ENCODE peak calls at places on chromosomes 2 and 18, in ten cellular contexts. O is WERI-Rb-1, B is sigmoid colon, G is body of pancreas, H is OCI-LY7, P is psoas muscle, Z is Peyer's patch, S is BJ, K is left ventricle myocardium inferior, U is GM23338. I is an unnamed sample. For H3K36me3, the result is how much of the 10 kb centered on the place peaks cover.

GRCh38 chr2:46913471-46914381 is 1.9 kb downstream of the MCFD2 start:
- DNase-seq in O (peak), B (peak), G (peak), H (no peak), P (peak), Z (no peak), S (no peak), K (no peak), U (peak), I (peak)

GRCh38 chr2:11814979-11815510 is 68.6 kb downstream of the LPIN1 start:
- DNase-seq in O (no peak), B (no peak), G (no peak), H (no peak), P (no peak), Z (no peak), S (no peak), K (no peak), U (no peak), I (no peak)

GRCh38 chr2:222671259-222672067 is at the start of gene MOGAT1:
- DNase-seq in O (no peak), B (no peak), G (peak), H (no peak), P (peak), Z (no peak), S (no peak), K (peak), U (peak), I (no peak)

GRCh38 chr2:168097431-168097830 is 150.0 kb downstream of the STK39 start:
- DNase-seq in O (no peak), B (no peak), G (no peak), H (no peak), P (no peak), Z (no peak), S (no peak), K (no peak), U (no peak), I (peak)

GRCh38 chr2:73020657-73021370 is 50.7 kb downstream of the SFXN5 start:
- DNase-seq in O (no peak), B (no peak), G (no peak), H (no peak), P (no peak), Z (no peak), S (peak), K (no peak), U (no peak), I (peak)

GRCh38 chr2:130831356-130831755 is 5.4 kb upstream of the ARHGEF4 start:
- DNase-seq in O (no peak), B (no peak), G (no peak), H (no peak), P (peak), Z (no peak), S (no peak), K (no peak), U (no peak), I (no peak)

GRCh38 chr18:43596106-43596712 is 318.9 kb upstream of the SYT4 start:
- DNase-seq in O (no peak), B (no peak), G (no peak), H (peak), P (no peak), Z (no peak), S (no peak), K (no peak), U (no peak), I (peak)

GRCh38 chr18:45110577-45111506 is 430.2 kb downstream of the SETBP1 start:
- DNase-seq in O (no peak), B (peak), G (peak), H (no peak), P (peak), Z (no peak), S (no peak), K (peak), U (no peak), I (peak)

GRCh38 chr2:160227252-160227651 is 27.2 kb upstream of the ITGB6 start:
- DNase-seq in O (no peak), B (no peak), G (no peak), H (no peak), P (peak), Z (no peak), S (no peak), K (no peak), U (no peak), I (peak)

GRCh38 chr2:22843919-22844537 is 541.0 kb upstream of the KLHL29 start:
- DNase-seq in O (no peak), B (no peak), G (no peak), H (no peak), P (no peak), Z (no peak), S (no peak), K (no peak), U (no peak), I (no peak)

GRCh38 chr2:42722328-42723190 is 41.4 kb downstream of the OXER1 start:
- DNase-seq in O (no peak), B (peak), G (peak), H (no peak), P (no peak), Z (peak), S (peak), K (peak), U (peak), I (peak)

GRCh38 chr2:10977003-10977402 is 65.3 kb downstream of the KCNF1 start:
- DNase-seq in O (no peak), B (no peak), G (no peak), H (no peak), P (no peak), Z (no peak), S (no peak), K (no peak), U (peak), I (no peak)

GRCh38 chr2:219459460-219460311 is 25.0 kb downstream of the SPEG start:
- DNase-seq in O (peak), B (peak), G (peak), H (peak), P (peak), Z (peak), S (no peak), K (peak), U (peak), I (peak)

GRCh38 chr18:50428531-50429206 is 53.8 kb downstream of the SKA1 start:
- DNase-seq in O (no peak), B (no peak), G (no peak), H (no peak), P (no peak), Z (no peak), S (no peak), K (no peak), U (no peak), I (no peak)

GRCh38 chr2:20728114-20728758 is 61.3 kb downstream of the GDF7 start:
- DNase-seq in O (peak), B (no peak), G (no peak), H (no peak), P (no peak), Z (no peak), S (no peak), K (no peak), U (no peak), I (peak)

GRCh38 chr2:106085441-106085911 is 108.6 kb downstream of the UXS1 start:
- DNase-seq in O (no peak), B (no peak), G (peak), H (peak), P (no peak), Z (peak), S (peak), K (no peak), U (peak), I (peak)

GRCh38 chr2:43233218-43234212 is 7.1 kb upstream of the ZFP36L2 start:
- DNase-seq in O (peak), B (no peak), G (peak), H (peak), P (no peak), Z (no peak), S (no peak), K (no peak), U (no peak), I (no peak)

GRCh38 chr2:230158468-230158867 is 61.3 kb downstream of the SP110 start:
- DNase-seq in O (no peak), B (no peak), G (no peak), H (no peak), P (no peak), Z (no peak), S (no peak), K (no peak), U (no peak), I (peak)

GRCh38 chr2:49360051-49360767 is 205.9 kb upstream of the FSHR start:
- DNase-seq in O (no peak), B (no peak), G (no peak), H (no peak), P (no peak), Z (no peak), S (no peak), K (no peak), U (peak), I (no peak)

GRCh38 chr2:234178309-234179030 is 128.0 kb downstream of the SPP2 start:
- DNase-seq in O (no peak), B (no peak), G (no peak), H (no peak), P (no peak), Z (no peak), S (no peak), K (no peak), U (no peak), I (peak)

GRCh38 chr2:53512071-53512841 is 255.3 kb upstream of the CHAC2 start:
- DNase-seq in O (no peak), B (no peak), G (no peak), H (no peak), P (no peak), Z (no peak), S (no peak), K (no peak), U (no peak), I (peak)

GRCh38 chr2:208373460-208374089 is 33.0 kb upstream of the PTH2R start:
- DNase-seq in O (peak), B (no peak), G (peak), H (peak), P (no peak), Z (no peak), S (no peak), K (no peak), U (peak), I (peak)

GRCh38 chr2:214810670-214811069 is 1.2 kb upstream of the BARD1 start:
- DNase-seq in O (no peak), B (no peak), G (no peak), H (no peak), P (no peak), Z (no peak), S (no peak), K (peak), U (peak), I (peak)

GRCh38 chr2:188410504-188411235 is 119.0 kb downstream of the GULP1 start:
- DNase-seq in O (no peak), B (no peak), G (no peak), H (no peak), P (no peak), Z (no peak), S (no peak), K (no peak), U (peak), I (peak)

GRCh38 chr18:65592419-65592818 is 158.4 kb upstream of the CDH7 start:
- DNase-seq in O (no peak), B (no peak), G (no peak), H (no peak), P (no peak), Z (no peak), S (no peak), K (no peak), U (peak), I (peak)

GRCh38 chr18:48854780-48855179 is 96.0 kb downstream of the SMAD7 start:
- DNase-seq in O (no peak), B (no peak), G (no peak), H (no peak), P (no peak), Z (no peak), S (no peak), K (no peak), U (no peak), I (no peak)
- H3K36me3 ChIP-seq in O (under half), B (under half), G (under half), H (under half), P (under half), Z (under half), S (under half), K (under half), U (under half), I (under half)

DNA sequence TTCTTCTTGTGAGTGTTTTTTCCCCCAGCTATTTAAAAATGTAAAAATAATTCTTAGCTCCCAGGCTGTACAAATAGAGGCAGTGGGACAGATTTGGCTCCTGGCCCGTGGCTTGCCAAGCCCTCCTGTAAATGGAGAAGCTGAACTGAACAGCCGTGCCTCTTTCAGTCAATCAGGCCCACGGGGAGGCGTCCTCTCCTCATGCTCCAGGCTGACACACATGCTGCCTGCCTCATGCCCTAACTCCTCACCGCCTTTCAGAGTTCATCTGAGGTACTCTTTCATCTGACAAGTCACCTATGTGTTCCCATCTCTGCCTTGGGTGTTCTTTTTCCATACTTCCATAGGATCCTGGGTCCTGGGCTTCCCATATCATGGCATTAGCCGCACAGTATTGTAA is 58.9 kb downstream of the BMP10 start:
- DNase-seq in O (no peak), B (no peak), G (no peak), H (no peak), P (no peak), Z (no peak), S (no peak), K (no peak), U (no peak), I (no peak)
- TF ChIP-seq CTCF in O (no peak), B (no peak), G (no peak), H (no peak), P (no peak), Z (no peak), S (no peak), K (no peak), U (no peak), I (no peak)

GRCh38 chr2:231188506-231189170 is 9.8 kb upstream of the ARMC9 start:
- DNase-seq in O (no peak), B (peak), G (no peak), H (no peak), P (no peak), Z (no peak), S (no peak), K (no peak), U (no peak), I (no peak)

GRCh38 chr2:231190531-231191197 is 7.8 kb upstream of the ARMC9 start:
- DNase-seq in O (no peak), B (peak), G (peak), H (no peak), P (peak), Z (peak), S (no peak), K (peak), U (peak), I (peak)

GRCh38 chr2:231187736-231188505 is 10.5 kb upstream of the ARMC9 start:
- DNase-seq in O (no peak), B (peak), G (peak), H (no peak), P (no peak), Z (peak), S (no peak), K (peak), U (no peak), I (no peak)

GRCh38 chr2:231189171-231189530 is 9.3 kb upstream of the ARMC9 start:
- DNase-seq in O (no peak), B (peak), G (no peak), H (no peak), P (no peak), Z (peak), S (no peak), K (no peak), U (no peak), I (no peak)

GRCh38 chr2:231189571-231190495 is 8.6 kb upstream of the ARMC9 start:
- DNase-seq in O (no peak), B (peak), G (peak), H (no peak), P (peak), Z (peak), S (no peak), K (peak), U (peak), I (no peak)
- H3K4me3 ChIP-seq in O (no peak), B (peak), G (no peak), H (no peak), P (peak), Z (no peak), S (no peak), K (peak), U (peak), I (no peak)

GRCh38 chr2:27233341-27233740 is 16.2 kb downstream of the CAD start:
- DNase-seq in O (no peak), B (peak), G (no peak), H (no peak), P (no peak), Z (no peak), S (no peak), K (no peak), U (no peak), I (no peak)

GRCh38 chr2:27237341-27237945 is 20.3 kb downstream of the CAD start:
- DNase-seq in O (no peak), B (peak), G (no peak), H (no peak), P (peak), Z (no peak), S (no peak), K (no peak), U (no peak), I (no peak)

GRCh38 chr2:27236136-27236535 is 19.0 kb downstream of the CAD start:
- DNase-seq in O (no peak), B (peak), G (no peak), H (no peak), P (peak), Z (no peak), S (no peak), K (no peak), U (no peak), I (no peak)

GRCh38 chr2:27238976-27239375 is 21.8 kb downstream of the CAD start:
- DNase-seq in O (no peak), B (no peak), G (no peak), H (no peak), P (peak), Z (no peak), S (no peak), K (peak), U (no peak), I (no peak)

GRCh38 chr2:27236626-27237025 is 19.5 kb downstream of the CAD start:
- DNase-seq in O (no peak), B (peak), G (no peak), H (no peak), P (peak), Z (no peak), S (no peak), K (no peak), U (no peak), I (no peak)
- H3K36me3 ChIP-seq in O (half or more), B (half or more), G (half or more), H (half or more), P (under half), Z (under half), S (half or more), K (half or more), U (half or more), I (half or more)

DNA sequence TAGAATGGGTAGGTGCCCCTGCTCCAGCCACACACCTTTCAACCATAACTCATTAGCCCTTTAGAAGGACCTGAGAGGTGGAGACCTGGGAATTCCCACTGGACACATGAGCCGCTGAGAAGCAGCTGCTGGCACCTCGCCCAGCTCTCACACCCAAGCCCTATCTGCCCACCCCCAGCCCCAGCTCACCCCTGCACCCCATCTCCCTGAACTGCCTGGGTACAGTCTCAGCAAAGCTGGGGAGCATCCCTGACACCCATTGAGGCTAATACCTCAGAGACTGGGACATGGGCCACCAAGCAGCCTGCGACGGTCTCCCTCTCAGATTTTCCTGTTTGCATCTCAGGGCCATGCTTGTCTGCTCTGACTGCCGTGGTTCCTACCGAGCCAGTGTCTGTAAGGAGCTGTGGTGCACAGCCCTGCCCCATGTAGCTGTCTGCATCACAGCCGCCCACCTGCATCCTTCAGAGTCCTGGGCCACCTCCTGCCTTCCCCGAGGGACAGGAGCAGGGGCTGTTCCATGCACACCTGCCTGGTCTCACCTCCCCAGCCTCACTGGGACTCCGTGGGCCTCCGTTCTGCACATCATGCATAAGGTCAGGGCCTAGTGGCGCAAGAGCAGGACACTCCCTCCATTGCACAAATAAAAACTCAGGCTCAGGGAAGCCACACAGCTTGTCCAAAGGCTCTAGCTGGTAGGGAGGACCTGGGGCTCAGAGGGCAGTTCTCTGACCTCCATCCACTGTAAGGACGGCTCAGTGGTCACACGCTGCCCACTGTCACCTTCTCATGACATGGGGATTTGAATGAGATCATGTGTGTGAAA is 90.0 kb downstream of the SEPTIN10 start:
- DNase-seq in O (no peak), B (peak), G (no peak), H (no peak), P (no peak), Z (no peak), S (no peak), K (no peak), U (no peak), I (no peak)
- TF ChIP-seq CTCF in O (no peak), B (no peak), G (no peak), H (no peak), P (no peak), Z (no peak), S (no peak), K (no peak), U (no peak), I (no peak)

GRCh38 chr2:174545240-174545639 is 52.4 kb downstream of the WIPF1 start:
- DNase-seq in O (no peak), B (no peak), G (no peak), H (no peak), P (no peak), Z (no peak), S (no peak), K (no peak), U (no peak), I (no peak)
- H3K4me3 ChIP-seq in O (no peak), B (no peak), G (no peak), H (no peak), P (no peak), Z (no peak), S (no peak), K (no peak), U (no peak), I (no peak)

I was measured in bronchial epithelial cell.